ENCODE peak calls at places on chromosomes 2 and 18, in seven cellular contexts. One of them, this sample, is unnamed.

GRCh38 chr2:99550368-99550767 is 60.6 kb upstream of the REV1 start:
- DNase-seq in body of pancreas: no peak
- DNase-seq in tibial artery: no peak
- DNase-seq in ascending aorta: no peak
- DNase-seq in MM.1S: no peak
- DNase-seq in fibroblast of pulmonary artery: no peak
- DNase-seq in epithelial cell of esophagus: no peak
- DNase-seq in this sample: no peak

GRCh38 chr2:221500501-221501209 is 71.4 kb downstream of the EPHA4 start:
- DNase-seq in body of pancreas: no peak
- DNase-seq in MM.1S: no peak
- DNase-seq in fibroblast of pulmonary artery: no peak
- DNase-seq in ascending aorta: no peak
- DNase-seq in tibial artery: no peak
- DNase-seq in epithelial cell of esophagus: no peak
- DNase-seq in this sample: no peak

GRCh38 chr2:218329826-218330651 is 26.6 kb upstream of the CATIP start:
- DNase-seq in tibial artery: no peak
- DNase-seq in body of pancreas: no peak
- DNase-seq in MM.1S: no peak
- DNase-seq in ascending aorta: no peak
- DNase-seq in fibroblast of pulmonary artery: no peak
- DNase-seq in epithelial cell of esophagus: no peak
- DNase-seq in this sample: no peak

GRCh38 chr18:48326901-48327675 is 82.1 kb downstream of the ZBTB7C start:
- DNase-seq in ascending aorta: no peak
- DNase-seq in tibial artery: peak; percentile 74
- DNase-seq in body of pancreas: no peak
- DNase-seq in MM.1S: no peak
- DNase-seq in epithelial cell of esophagus: peak; percentile 75
- DNase-seq in fibroblast of pulmonary artery: peak; percentile 35
- DNase-seq in this sample: peak; percentile 73

GRCh38 chr2:189082576-189082975 is 97.0 kb downstream of the COL5A2 start:
- DNase-seq in fibroblast of pulmonary artery: no peak
- DNase-seq in ascending aorta: no peak
- DNase-seq in body of pancreas: no peak
- DNase-seq in tibial artery: no peak
- DNase-seq in epithelial cell of esophagus: no peak
- DNase-seq in MM.1S: no peak
- DNase-seq in this sample: no peak

GRCh38 chr2:67311536-67311935 is 85.6 kb upstream of the ETAA1 start:
- DNase-seq in body of pancreas: peak; percentile 17
- DNase-seq in MM.1S: no peak
- DNase-seq in tibial artery: no peak
- DNase-seq in epithelial cell of esophagus: peak; percentile 82
- DNase-seq in ascending aorta: no peak
- DNase-seq in fibroblast of pulmonary artery: peak; percentile 75
- DNase-seq in this sample: peak; percentile 74

GRCh38 chr2:238655131-238655860 is 192.6 kb upstream of the TWIST2 start:
- DNase-seq in MM.1S: no peak
- DNase-seq in body of pancreas: no peak
- DNase-seq in epithelial cell of esophagus: no peak
- DNase-seq in fibroblast of pulmonary artery: no peak
- DNase-seq in ascending aorta: no peak
- DNase-seq in tibial artery: peak; percentile 39
- DNase-seq in this sample: no peak

GRCh38 chr2:42614838-42615237 is 46.4 kb downstream of the MTA3 start:
- DNase-seq in body of pancreas: no peak
- DNase-seq in epithelial cell of esophagus: peak; percentile 21
- DNase-seq in ascending aorta: no peak
- DNase-seq in tibial artery: no peak
- DNase-seq in MM.1S: no peak
- DNase-seq in fibroblast of pulmonary artery: no peak
- DNase-seq in this sample: no peak

GRCh38 chr2:179771791-179772190 is 89.6 kb downstream of the ZNF385B start:
- DNase-seq in MM.1S: no peak
- DNase-seq in fibroblast of pulmonary artery: no peak
- DNase-seq in body of pancreas: no peak
- DNase-seq in tibial artery: no peak
- DNase-seq in ascending aorta: no peak
- DNase-seq in epithelial cell of esophagus: peak; percentile 89
- DNase-seq in this sample: peak; percentile 43

GRCh38 chr2:191122638-191123294 is 28.0 kb downstream of the STAT4 start:
- DNase-seq in MM.1S: no peak
- DNase-seq in epithelial cell of esophagus: no peak
- DNase-seq in tibial artery: no peak
- DNase-seq in ascending aorta: no peak
- DNase-seq in fibroblast of pulmonary artery: no peak
- DNase-seq in body of pancreas: no peak
- DNase-seq in this sample: no peak

GRCh38 chr2:217901826-217902225 is 101.0 kb downstream of the TNS1 start:
- DNase-seq in MM.1S: no peak
- DNase-seq in ascending aorta: no peak
- DNase-seq in epithelial cell of esophagus: no peak
- DNase-seq in fibroblast of pulmonary artery: peak; percentile 79
- DNase-seq in body of pancreas: no peak
- DNase-seq in tibial artery: peak; percentile 91
- DNase-seq in this sample: no peak

GRCh38 chr18:75162467-75162866 is 46.5 kb downstream of the PTGR3 start:
- DNase-seq in ascending aorta: no peak
- DNase-seq in fibroblast of pulmonary artery: peak; percentile 45
- DNase-seq in MM.1S: no peak
- DNase-seq in tibial artery: no peak
- DNase-seq in body of pancreas: no peak
- DNase-seq in epithelial cell of esophagus: peak; percentile 39
- DNase-seq in this sample: peak; percentile 3

GRCh38 chr2:39481611-39482010 is 44.5 kb upstream of the MAP4K3 start:
- DNase-seq in tibial artery: no peak
- DNase-seq in ascending aorta: no peak
- DNase-seq in epithelial cell of esophagus: peak; percentile 63
- DNase-seq in body of pancreas: no peak
- DNase-seq in MM.1S: no peak
- DNase-seq in fibroblast of pulmonary artery: peak; percentile 75
- DNase-seq in this sample: peak; percentile 40

GRCh38 chr18:61107107-61107506 is 226.1 kb upstream of the CDH20 start:
- DNase-seq in tibial artery: no peak
- DNase-seq in MM.1S: no peak
- DNase-seq in ascending aorta: no peak
- DNase-seq in fibroblast of pulmonary artery: no peak
- DNase-seq in epithelial cell of esophagus: no peak
- DNase-seq in body of pancreas: no peak
- DNase-seq in this sample: no peak

DNA sequence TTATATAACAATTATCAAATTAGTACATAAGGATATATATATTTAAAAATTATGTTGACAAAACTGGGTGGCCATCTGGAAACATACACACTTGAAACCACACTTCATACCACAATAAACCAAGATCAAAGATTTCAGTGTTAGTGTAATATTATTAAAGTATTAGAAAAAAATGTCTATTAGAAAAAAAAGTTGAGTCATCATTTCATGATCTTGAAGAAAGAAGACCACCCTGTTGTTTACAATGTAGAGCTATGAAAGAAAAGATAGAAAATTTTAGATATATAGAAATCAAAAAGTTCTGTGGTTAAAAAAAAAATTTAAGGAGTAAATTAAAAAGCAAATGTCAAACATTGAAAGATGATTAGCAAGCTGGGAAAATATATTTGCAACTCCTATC is 224.5 kb upstream of the CDH20 start:
- DNase-seq in fibroblast of pulmonary artery: no peak
- DNase-seq in MM.1S: no peak
- DNase-seq in epithelial cell of esophagus: no peak
- DNase-seq in tibial artery: no peak
- DNase-seq in ascending aorta: no peak
- DNase-seq in body of pancreas: no peak
- DNase-seq in this sample: no peak
- H3K4me3 ChIP-seq in fibroblast of pulmonary artery: no peak overlapping the region
- H3K4me3 ChIP-seq in MM.1S: no peak overlapping the region
- H3K4me3 ChIP-seq in epithelial cell of esophagus: no peak overlapping the region
- H3K4me3 ChIP-seq in tibial artery: no peak overlapping the region
- H3K4me3 ChIP-seq in ascending aorta: no peak overlapping the region
- H3K4me3 ChIP-seq in body of pancreas: no peak overlapping the region
- H3K4me3 ChIP-seq in this sample: no peak overlapping the region

GRCh38 chr2:24009680-24010476 is at the start of gene MFSD2B:
- DNase-seq in fibroblast of pulmonary artery: no peak
- DNase-seq in tibial artery: no peak
- DNase-seq in epithelial cell of esophagus: no peak
- DNase-seq in body of pancreas: no peak
- DNase-seq in MM.1S: no peak
- DNase-seq in ascending aorta: no peak
- DNase-seq in this sample: no peak
- H3K4me3 ChIP-seq in fibroblast of pulmonary artery: peak within 1 kb of the TSS; percentile 50
- H3K4me3 ChIP-seq in tibial artery: peak within 1 kb of the TSS; percentile 40
- H3K4me3 ChIP-seq in epithelial cell of esophagus: peak within 1 kb of the TSS; percentile 34
- H3K4me3 ChIP-seq in body of pancreas: no peak within 1 kb of the TSS
- H3K4me3 ChIP-seq in MM.1S: no peak within 1 kb of the TSS
- H3K4me3 ChIP-seq in ascending aorta: peak within 1 kb of the TSS; percentile 42
- H3K4me3 ChIP-seq in this sample: peak within 1 kb of the TSS; percentile 39

GRCh38 chr2:18297536-18298058 is 262.9 kb downstream of the RDH14 start:
- DNase-seq in MM.1S: no peak
- DNase-seq in epithelial cell of esophagus: no peak
- DNase-seq in ascending aorta: no peak
- DNase-seq in fibroblast of pulmonary artery: no peak
- DNase-seq in tibial artery: no peak
- DNase-seq in body of pancreas: no peak
- DNase-seq in this sample: no peak
- H3K4me3 ChIP-seq in MM.1S: no peak overlapping the region
- H3K4me3 ChIP-seq in epithelial cell of esophagus: no peak overlapping the region
- H3K4me3 ChIP-seq in ascending aorta: no peak overlapping the region
- H3K4me3 ChIP-seq in fibroblast of pulmonary artery: no peak overlapping the region
- H3K4me3 ChIP-seq in tibial artery: no peak overlapping the region
- H3K4me3 ChIP-seq in body of pancreas: no peak overlapping the region
- H3K4me3 ChIP-seq in this sample: no peak overlapping the region

DNA sequence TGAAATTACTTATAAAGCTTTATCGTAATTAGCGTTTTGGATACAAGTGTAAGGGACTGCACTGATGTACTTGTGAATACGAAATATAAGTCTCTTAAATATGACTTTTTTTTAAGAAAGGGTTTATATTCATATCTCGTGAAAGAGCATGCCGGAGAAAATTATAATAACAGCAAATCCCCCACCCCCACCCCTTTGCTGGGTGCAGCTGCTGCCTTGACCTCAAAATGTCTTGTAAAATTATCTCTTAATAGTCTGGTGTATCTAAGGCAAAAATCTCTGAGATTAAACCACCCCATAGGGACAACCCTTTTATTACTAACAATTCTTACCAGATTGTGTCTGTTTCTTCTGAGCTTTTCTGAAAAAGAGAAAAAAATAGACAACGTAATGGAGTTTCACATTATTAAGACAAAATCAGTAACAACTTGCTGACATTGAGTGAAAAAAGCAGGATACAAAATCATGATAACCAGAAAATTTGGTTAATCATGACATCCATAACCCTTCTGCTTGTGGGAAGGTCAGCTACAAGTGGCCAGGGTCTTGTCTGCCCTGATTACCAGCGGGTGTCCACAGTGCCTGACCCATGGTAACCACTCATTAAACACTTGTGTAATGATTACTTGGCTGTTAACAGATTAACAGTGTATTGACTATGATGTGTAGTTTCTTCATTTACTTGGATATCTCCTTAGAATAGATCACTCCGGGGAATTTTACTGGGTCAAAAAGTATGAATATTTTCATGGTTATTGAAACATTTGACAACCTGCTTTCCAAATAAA is 1.5 kb downstream of the STRADB start:
- DNase-seq in MM.1S: no peak
- DNase-seq in ascending aorta: no peak
- DNase-seq in body of pancreas: no peak
- DNase-seq in epithelial cell of esophagus: no peak
- DNase-seq in fibroblast of pulmonary artery: no peak
- DNase-seq in tibial artery: no peak
- DNase-seq in this sample: no peak
- H3K4me3 ChIP-seq in MM.1S: no peak overlapping the region
- H3K4me3 ChIP-seq in ascending aorta: peak overlapping the region; percentile 90
- H3K4me3 ChIP-seq in body of pancreas: no peak overlapping the region
- H3K4me3 ChIP-seq in epithelial cell of esophagus: no peak overlapping the region
- H3K4me3 ChIP-seq in fibroblast of pulmonary artery: peak overlapping the region; percentile 92
- H3K4me3 ChIP-seq in tibial artery: peak overlapping the region; percentile 88
- H3K4me3 ChIP-seq in this sample: peak overlapping the region; percentile 93